ENCODE peak calls at places on chromosomes 16 and 17, in eight cellular contexts. H is HCT116, I is tibial artery, W is GM10248, P is GM13976, Q is A549, C is astrocyte of the spinal cord, B is GM13977. E is an unnamed sample.

GRCh38 chr17:35103271-35103670 is 16.4 kb downstream of the RAD51D start:
- DNase-seq in W (no peak), Q (no peak), I (no peak), C (no peak), H (no peak), P (no peak), B (no peak), E (no peak)

GRCh38 chr17:35314415-35315216 is 58.8 kb downstream of the SLFN11 start:
- DNase-seq in H (no peak), I (no peak), W (no peak), Q (peak; percentile 13), C (peak; percentile 2), P (peak; percentile 9), B (no peak), E (no peak)

GRCh38 chr17:78364436-78365281 is 4.8 kb upstream of the SOCS3 start:
- DNase-seq in I (no peak), W (no peak), B (no peak), Q (no peak), C (peak; percentile 24), H (no peak), P (no peak), E (no peak)

GRCh38 chr17:3916013-3916696 is at the start of gene P2RX1:
- DNase-seq in W (no peak), C (no peak), B (no peak), H (no peak), I (peak; percentile 55), P (no peak), Q (no peak), E (no peak)

GRCh38 chr16:31439519-31439918 is 3.1 kb downstream of the ZNF843 start:
- DNase-seq in P (no peak), I (no peak), H (no peak), C (no peak), W (no peak), Q (no peak), B (no peak), E (no peak)

GRCh38 chr17:6643460-6644125 is 2.7 kb downstream of the TXNDC17 start:
- DNase-seq in W (no peak), C (peak; percentile 65), B (no peak), Q (no peak), P (no peak), I (no peak), H (no peak), E (no peak)

GRCh38 chr16:57185446-57185944 is 344 bp downstream of the PSME3IP1 start:
- DNase-seq in C (peak; percentile 61), I (peak; percentile 43), W (peak; percentile 45), P (peak; percentile 61), B (no peak), Q (peak; percentile 52), H (no peak), E (peak; percentile 65)

GRCh38 chr17:75105269-75106080 is 4.3 kb upstream of the ARMC7 start:
- DNase-seq in C (peak; percentile 68), B (peak; percentile 71), P (peak; percentile 76), I (peak; percentile 43), H (no peak), Q (peak; percentile 84), W (peak; percentile 70), E (no peak)

GRCh38 chr16:80804061-80804450 is 342 bp downstream of the CDYL2 start:
- DNase-seq in I (peak; percentile 22), P (peak; percentile 62), C (peak; percentile 63), W (no peak), Q (peak; percentile 32), B (no peak), H (no peak), E (no peak)

GRCh38 chr16:77674888-77675287 is 47.4 kb upstream of the NUDT7 start:
- DNase-seq in B (no peak), H (no peak), C (peak; percentile 44), P (no peak), Q (no peak), W (no peak), I (no peak), E (no peak)

GRCh38 chr17:18258356-18259038 is at the start of gene FLII:
- DNase-seq in P (peak; percentile 81), C (no peak), W (peak; percentile 74), B (peak; percentile 82), H (no peak), I (peak; percentile 43), Q (peak; percentile 70), E (no peak)

GRCh38 chr17:15377200-15377599 is 35.8 kb upstream of the TEKT3 start:
- DNase-seq in W (no peak), I (no peak), Q (no peak), P (no peak), B (no peak), C (peak; percentile 65), H (no peak), E (no peak)
- TF ChIP-seq CTCF in W (no peak), I (no peak), Q (no peak), P (no peak), B (no peak), C (peak; percentile 18), H (no peak), E (no peak)

DNA sequence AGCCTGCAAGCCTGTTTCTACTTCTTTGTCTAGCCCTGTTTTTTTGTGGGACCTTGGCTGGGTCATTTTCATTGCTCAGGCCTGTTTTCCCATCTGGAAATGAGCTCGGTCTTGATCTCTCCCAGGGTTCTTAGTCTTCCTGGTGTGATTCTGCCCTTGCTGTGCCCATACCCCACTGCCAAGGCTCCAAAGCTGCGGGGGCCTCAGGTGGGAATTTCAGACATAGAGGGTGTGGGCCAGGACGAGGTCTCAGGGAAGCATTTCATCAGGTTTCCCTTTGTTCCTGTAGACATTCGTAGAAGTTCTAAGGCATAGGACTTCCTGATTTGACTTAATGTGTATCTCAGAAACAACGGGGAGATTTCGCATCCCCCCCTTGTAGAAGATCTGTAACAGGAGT is 5.8 kb downstream of the MPRIP start:
- DNase-seq in B (no peak), H (no peak), I (no peak), W (no peak), P (no peak), C (no peak), Q (no peak), E (no peak)
- TF ChIP-seq CTCF in B (no peak), H (no peak), I (no peak), W (no peak), P (no peak), C (no peak), Q (no peak), E (no peak)

DNA sequence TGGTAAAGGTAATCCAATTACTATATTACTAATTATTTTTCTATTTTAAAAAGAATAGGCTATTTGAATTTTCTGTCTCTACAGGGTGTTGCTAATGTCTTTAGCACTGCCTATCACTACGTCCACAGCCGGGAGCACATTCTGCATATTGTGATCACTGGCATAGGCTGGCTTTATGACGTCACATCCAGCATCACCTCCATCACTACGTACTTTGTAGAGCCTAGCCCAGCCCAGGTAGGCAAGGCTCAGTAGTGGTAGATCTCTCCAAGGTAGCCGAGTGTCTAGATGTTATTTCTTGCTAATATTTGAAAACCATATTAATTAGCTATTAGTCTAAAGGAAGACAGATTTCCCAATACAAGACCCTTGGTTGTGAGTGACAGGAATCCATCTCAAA is 33.8 kb upstream of the NSRP1 start:
- DNase-seq in W (no peak), P (no peak), H (no peak), Q (no peak), I (no peak), B (no peak), C (no peak), E (no peak)
- TF ChIP-seq CTCF in W (no peak), P (no peak), H (no peak), Q (no peak), I (no peak), B (no peak), C (no peak), E (no peak)

GRCh38 chr16:89052824-89053724 is 40.6 kb upstream of the ACSF3 start:
- DNase-seq in Q (peak; percentile 76), B (no peak), H (peak; percentile 92), W (no peak), I (no peak), P (no peak), C (peak; percentile 5), E (no peak)
- TF ChIP-seq CTCF in Q (peak; percentile 7), B (no peak), H (peak; percentile 69), W (no peak), I (no peak), P (no peak), C (no peak), E (no peak)

DNA sequence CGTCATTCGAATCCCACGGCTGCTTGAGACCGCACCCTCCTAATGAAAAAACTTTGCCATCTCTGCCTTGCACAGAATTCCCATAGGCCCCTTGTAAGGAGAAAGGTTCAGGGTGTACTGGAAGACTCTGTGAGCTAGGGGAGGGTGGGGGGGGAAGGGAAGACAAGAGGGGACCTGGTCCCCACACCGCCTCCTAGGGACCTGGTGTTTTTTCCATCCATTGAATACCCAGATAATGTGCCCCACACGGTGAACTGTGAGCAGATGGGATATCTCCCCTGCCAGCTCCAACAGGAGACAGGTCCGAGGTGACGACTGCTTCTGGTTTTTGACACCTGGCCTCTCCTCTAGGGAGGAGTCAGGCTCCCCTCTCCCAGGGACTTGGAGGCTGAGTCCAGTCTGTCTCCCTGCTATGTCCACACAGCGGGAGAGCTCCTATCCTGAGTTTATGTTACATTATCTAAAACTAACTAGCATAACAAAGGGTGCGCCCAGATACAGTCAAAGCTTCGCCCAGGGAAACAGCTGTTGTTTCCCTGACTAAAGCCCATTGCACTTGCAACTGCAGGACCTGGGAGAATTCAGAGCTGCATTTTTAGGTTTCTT is 1.8 kb downstream of the MARVELD3 start:
- DNase-seq in H (no peak), C (no peak), B (no peak), Q (no peak), I (no peak), P (no peak), W (no peak), E (no peak)
- TF ChIP-seq CTCF in H (peak; percentile 11), C (no peak), B (no peak), Q (no peak), I (no peak), P (no peak), W (no peak), E (no peak)

DNA sequence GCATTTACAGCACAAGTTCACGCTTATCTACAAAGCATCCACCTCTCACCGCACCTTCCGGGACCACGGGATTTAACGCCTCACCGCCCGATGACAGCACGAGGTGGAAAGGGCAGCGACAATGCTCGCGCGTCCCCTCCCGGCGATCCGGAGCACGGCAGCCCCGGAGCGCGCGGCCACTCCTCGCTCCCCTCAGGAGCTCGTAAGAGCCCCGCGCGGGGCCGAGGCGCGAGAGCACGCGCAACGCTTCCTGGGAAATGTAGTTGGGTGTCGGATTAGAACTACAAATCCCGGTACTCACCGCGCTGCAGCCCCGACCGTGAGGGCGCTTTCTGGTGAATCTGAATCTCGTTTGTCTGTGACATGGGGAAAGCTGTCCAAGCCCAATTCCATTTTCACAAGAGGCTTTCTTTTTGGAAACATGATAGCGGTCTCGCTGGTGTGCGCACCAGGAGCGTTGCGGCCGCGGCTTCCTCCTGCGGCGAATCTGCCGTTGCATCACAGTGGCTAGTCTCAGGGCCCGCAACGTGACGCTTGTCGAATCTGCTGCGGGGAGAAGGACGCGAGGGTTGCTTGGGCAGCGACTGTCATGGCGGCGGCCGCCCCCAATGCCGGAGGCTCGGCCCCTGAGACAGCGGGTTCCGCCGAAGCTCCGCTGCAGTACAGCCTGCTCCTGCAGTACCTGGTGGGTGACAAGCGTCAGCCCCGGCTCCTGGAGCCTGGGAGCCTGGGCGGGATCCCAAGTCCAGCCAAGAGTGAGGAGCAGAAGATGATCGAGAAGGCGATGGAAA is at the start of gene TIMM22:
- DNase-seq in H (peak; percentile 96), Q (peak; percentile 100), I (peak; percentile 89), C (peak; percentile 99), P (peak; percentile 97), B (peak; percentile 96), W (peak; percentile 96), E (peak; percentile 69)
- TF ChIP-seq CTCF in H (peak; percentile 93), Q (peak; percentile 97), I (peak; percentile 86), C (peak; percentile 77), P (peak; percentile 96), B (peak; percentile 87), W (peak; percentile 92), E (peak; percentile 43)